ENCODE peak calls at places on chromosome 17, in four cellular contexts. G, P, M and C are unnamed samples.

GRCh38 chr17:55332296-55333041 is 67.7 kb downstream of the HLF start:
- DNase-seq in G (no peak), P (no peak), M (no peak), C (no peak)

GRCh38 chr17:38672788-38673713 is 1.7 kb downstream of the EPOP start:
- DNase-seq in G (no peak), P (no peak), M (no peak), C (no peak)

GRCh38 chr17:47324224-47325020 is 667 bp downstream of the EFCAB13 start:
- DNase-seq in G (no peak), P (peak), M (no peak), C (no peak)

GRCh38 chr17:21361020-21361809 is 14.9 kb upstream of the KCNJ12 start:
- DNase-seq in G (no peak), P (no peak), M (no peak), C (no peak)

GRCh38 chr17:55770220-55770870 is 19.5 kb downstream of the PCTP start:
- DNase-seq in G (peak), P (no peak), M (peak), C (no peak)

GRCh38 chr17:28159924-28160323 is 117.4 kb downstream of the NLK start:
- DNase-seq in G (no peak), P (no peak), M (no peak), C (no peak)

GRCh38 chr17:19310151-19310550 is 52.4 kb downstream of the B9D1 start:
- DNase-seq in G (no peak), P (no peak), M (no peak), C (no peak)

GRCh38 chr17:21823643-21824042 is 131.3 kb downstream of the KCNJ18 start:
- DNase-seq in G (no peak), P (no peak), M (no peak), C (no peak)

GRCh38 chr17:68906638-68907037 is 48.6 kb downstream of the ABCA8 start:
- DNase-seq in G (peak), P (no peak), M (peak), C (no peak)

GRCh38 chr17:8563024-8563776 is 67.3 kb downstream of the MYH10 start:
- DNase-seq in G (no peak), P (no peak), M (no peak), C (no peak)

GRCh38 chr17:76986318-76986717 is 118.1 kb downstream of the MGAT5B start:
- DNase-seq in G (no peak), P (no peak), M (no peak), C (no peak)

GRCh38 chr17:80287806-80288579 is 27.3 kb downstream of the RNF213 start:
- DNase-seq in G (no peak), P (no peak), M (no peak), C (no peak)

GRCh38 chr17:77510133-77510796 is 369.5 kb downstream of the SEC14L1 start:
- DNase-seq in G (no peak), P (no peak), M (no peak), C (no peak)

GRCh38 chr17:8103549-8103948 is 14.8 kb downstream of the ALOXE3 start:
- DNase-seq in G (no peak), P (no peak), M (no peak), C (no peak)

GRCh38 chr17:48612854-48613691 is 2.0 kb downstream of the HOXB8 start:
- DNase-seq in G (no peak), P (no peak), M (peak), C (no peak)

GRCh38 chr17:73121513-73121912 is 29.0 kb upstream of the SLC39A11 start:
- DNase-seq in G (no peak), P (no peak), M (no peak), C (no peak)

GRCh38 chr17:67082110-67082509 is 37.8 kb downstream of the CACNG1 start:
- DNase-seq in G (no peak), P (peak), M (no peak), C (no peak)

GRCh38 chr17:2312736-2313135 is 9.0 kb downstream of the SRR start:
- DNase-seq in G (no peak), P (no peak), M (no peak), C (no peak)

GRCh38 chr17:69269174-69269998 is 40.8 kb upstream of the ABCA10 start:
- DNase-seq in G (no peak), P (no peak), M (peak), C (no peak)

GRCh38 chr17:60425626-60426025 is 3.3 kb downstream of the CHCT1 start:
- DNase-seq in G (no peak), P (no peak), M (no peak), C (no peak)

GRCh38 chr17:4326608-4327007 is 39.9 kb downstream of the UBE2G1 start:
- DNase-seq in G (no peak), P (no peak), M (no peak), C (no peak)

GRCh38 chr17:913207-913606 is 66.4 kb downstream of the NXN start:
- DNase-seq in G (no peak), P (no peak), M (no peak), C (no peak)

GRCh38 chr17:49108318-49108717 is 24.3 kb upstream of the B4GALNT2 start:
- DNase-seq in G (no peak), P (no peak), M (no peak), C (no peak)

GRCh38 chr17:50963139-50963538 is 97.0 kb upstream of the TOB1 start:
- DNase-seq in G (no peak), P (no peak), M (no peak), C (no peak)

GRCh38 chr17:73189417-73190099 is 3.3 kb upstream of the COG1 start:
- DNase-seq in G (peak), P (no peak), M (peak), C (no peak)

GRCh38 chr17:1360975-1361374 is 39.0 kb downstream of the YWHAE start:
- DNase-seq in G (no peak), P (no peak), M (no peak), C (no peak)

GRCh38 chr17:57739402-57740224 is 5.5 kb downstream of the CCDC182 start:
- DNase-seq in G (peak), P (no peak), M (peak), C (no peak)

GRCh38 chr17:81095608-81095888 is 60.6 kb downstream of the BAIAP2 start:
- DNase-seq in G (no peak), P (no peak), M (no peak), C (no peak)

GRCh38 chr17:27906238-27906603 is 13.1 kb upstream of the LYRM9 start:
- DNase-seq in G (no peak), P (no peak), M (no peak), C (no peak)

GRCh38 chr17:38602862-38603785 is 2.6 kb downstream of the SRCIN1 start:
- DNase-seq in G (no peak), P (no peak), M (no peak), C (no peak)

GRCh38 chr17:75364078-75364477 is 41.4 kb downstream of the GRB2 start:
- DNase-seq in G (no peak), P (no peak), M (no peak), C (no peak)

GRCh38 chr17:56948491-56948890 is 12.4 kb downstream of the COIL start:
- DNase-seq in G (no peak), P (no peak), M (no peak), C (no peak)

GRCh38 chr17:43880420-43880991 is 26.8 kb downstream of the MPP2 start:
- DNase-seq in G (peak), P (no peak), M (peak), C (peak)

GRCh38 chr17:67388986-67389385 is 11.9 kb downstream of the PITPNC1 start:
- DNase-seq in G (no peak), P (no peak), M (no peak), C (no peak)

GRCh38 chr17:55420067-55420775 is 1.4 kb downstream of the MMD start:
- DNase-seq in G (no peak), P (no peak), M (no peak), C (no peak)

GRCh38 chr17:48619821-48620496 is 4.9 kb upstream of the HOXB8 start:
- DNase-seq in G (no peak), P (no peak), M (no peak), C (no peak)

GRCh38 chr17:81601525-81602120 is 35.3 kb downstream of the NPLOC4 start:
- DNase-seq in G (peak), P (peak), M (peak), C (no peak)

GRCh38 chr17:42310281-42311156 is 22.2 kb downstream of the STAT5A start:
- DNase-seq in G (no peak), P (no peak), M (no peak), C (no peak)

DNA sequence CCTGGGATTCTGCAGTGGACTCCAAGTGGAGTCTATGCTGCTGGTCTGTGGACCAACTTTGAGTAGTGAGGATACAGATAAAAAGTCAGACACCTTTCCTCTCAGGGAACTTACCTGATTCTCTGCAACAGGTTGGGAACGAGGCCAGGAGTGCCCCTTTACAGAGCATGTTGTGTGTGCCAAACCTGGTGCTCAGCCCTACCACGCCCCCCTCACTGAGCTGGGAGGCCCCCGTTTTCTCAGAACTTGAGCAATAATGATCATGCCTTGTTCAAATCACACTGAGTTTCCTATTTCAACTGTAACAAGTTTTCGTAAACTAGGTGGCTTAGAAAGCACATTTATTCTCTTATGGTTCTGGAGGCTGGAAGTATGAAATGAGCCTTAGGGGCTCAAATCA is 182.0 kb downstream of the COPRS start:
- DNase-seq in G (no peak), P (no peak), M (no peak), C (no peak)
- TF ChIP-seq SRF in G (no peak), P (no peak), M (no peak), C (no peak)

GRCh38 chr17:65531508-65532431 is 29.7 kb downstream of the AXIN2 start:
- DNase-seq in G (no peak), P (no peak), M (no peak), C (no peak)
- TF ChIP-seq SRF in G (no peak), P (no peak), M (no peak), C (no peak)

GRCh38 chr17:82932146-82933005 is 92.6 kb upstream of the ZNF750 start:
- DNase-seq in G (no peak), P (no peak), M (no peak), C (no peak)

GRCh38 chr17:82931696-82932060 is 91.9 kb upstream of the ZNF750 start:
- DNase-seq in G (no peak), P (no peak), M (no peak), C (no peak)

GRCh38 chr17:82935944-82936767 is 96.3 kb upstream of the ZNF750 start:
- DNase-seq in G (no peak), P (no peak), M (no peak), C (no peak)

GRCh38 chr17:82933006-82933310 is 93.1 kb upstream of the ZNF750 start:
- DNase-seq in G (no peak), P (no peak), M (no peak), C (no peak)

GRCh38 chr17:82933911-82934310 is 94.1 kb upstream of the ZNF750 start:
- DNase-seq in G (no peak), P (no peak), M (no peak), C (no peak)
- TF ChIP-seq SRF in G (no peak), P (no peak), M (no peak), C (no peak)

GRCh38 chr17:78779848-78780247 is 2.2 kb downstream of the CYTH1 start:
- DNase-seq in G (no peak), P (no peak), M (no peak), C (no peak)
- TF ChIP-seq SRF in G (no peak), P (no peak), M (no peak), C (no peak)

DNA sequence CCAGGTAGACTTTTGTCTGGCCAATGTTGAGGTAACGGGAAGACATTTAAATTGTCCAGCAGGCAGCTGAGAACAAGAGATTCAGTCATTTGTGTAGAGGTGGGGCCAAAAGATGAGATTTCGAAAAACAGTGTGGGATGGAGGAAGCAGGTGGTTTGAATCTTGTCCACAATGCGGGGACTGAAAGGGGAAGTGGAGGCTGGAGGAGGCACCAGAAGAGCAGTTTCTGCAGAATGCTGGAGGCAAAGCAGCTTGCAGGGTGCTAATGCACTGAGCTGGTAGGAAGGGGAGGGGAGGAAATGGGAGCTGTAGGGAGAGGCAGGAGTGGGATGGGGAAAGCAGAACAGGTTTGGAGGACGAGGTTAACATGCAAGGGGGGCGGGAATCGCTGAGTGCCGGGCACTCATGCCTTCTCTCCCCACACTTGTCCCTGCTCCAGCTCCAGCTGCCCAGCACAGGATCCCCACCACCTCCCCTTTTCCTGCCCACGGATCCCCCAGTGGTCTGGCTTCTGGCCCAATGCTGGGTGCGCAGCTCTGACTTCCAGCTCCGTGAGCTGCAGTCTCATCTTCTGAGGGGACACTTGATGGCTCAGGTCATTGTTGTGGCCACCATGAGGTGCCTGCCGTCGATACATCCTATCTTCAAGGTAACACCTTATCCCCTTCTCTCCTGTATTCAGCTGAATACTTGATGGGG is 9.4 kb downstream of the C17orf100 start:
- DNase-seq in G (no peak), P (peak), M (no peak), C (no peak)
- TF ChIP-seq SRF in G (no peak), P (no peak), M (no peak), C (no peak)